ENCODE peak calls at places on chromosomes 12 and 14, in seven cellular contexts. Q, R, T, G, P, H and O are unnamed samples.

GRCh38 chr14:103546651-103547454 is 15.6 kb downstream of the BAG5 start:
- DNase-seq in R (no peak), T (peak), G (peak), P (peak), Q (peak), H (peak), O (no peak)

GRCh38 chr12:58309806-58310205 is 368.4 kb downstream of the ATP23 start:
- DNase-seq in G (no peak), T (no peak), P (no peak), H (no peak), Q (no peak), R (no peak), O (no peak)

GRCh38 chr12:123384318-123384993 is 524 bp downstream of the KMT5A start:
- DNase-seq in T (no peak), H (peak), Q (no peak), R (no peak), G (peak), P (no peak), O (no peak)

GRCh38 chr12:64567570-64567969 is 42.7 kb upstream of the RASSF3 start:
- DNase-seq in T (no peak), P (no peak), R (no peak), H (no peak), G (no peak), Q (no peak), O (no peak)

GRCh38 chr12:76029982-76030377 is 1.6 kb downstream of the PHLDA1 start:
- DNase-seq in Q (no peak), P (no peak), R (no peak), T (peak), G (no peak), H (no peak), O (peak)

GRCh38 chr12:116135209-116135930 is 142.1 kb downstream of the MED13L start:
- DNase-seq in R (no peak), P (no peak), H (no peak), T (peak), Q (no peak), G (no peak), O (no peak)

GRCh38 chr12:96448287-96448686 is 41.1 kb upstream of the CFAP54 start:
- DNase-seq in T (peak), P (no peak), R (no peak), G (no peak), H (no peak), Q (no peak), O (no peak)

GRCh38 chr12:11623382-11623781 is 26.1 kb upstream of the ETV6 start:
- DNase-seq in T (no peak), R (no peak), G (no peak), P (no peak), Q (no peak), H (no peak), O (no peak)

GRCh38 chr12:55250944-55251343 is 6.5 kb downstream of the OR6C74 start:
- DNase-seq in G (no peak), T (no peak), R (no peak), Q (no peak), P (no peak), H (no peak), O (no peak)

GRCh38 chr12:92560713-92561542 is 141.9 kb upstream of the PLEKHG7 start:
- DNase-seq in R (no peak), Q (no peak), T (no peak), G (no peak), P (no peak), H (no peak), O (no peak)

GRCh38 chr12:76180401-76181277 is 96.2 kb upstream of the NAP1L1 start:
- DNase-seq in Q (no peak), R (no peak), T (no peak), P (no peak), H (no peak), G (no peak), O (no peak)

GRCh38 chr14:50082784-50083466 is 33.4 kb downstream of the VCPKMT start:
- DNase-seq in H (peak), G (no peak), P (no peak), T (peak), Q (peak), R (no peak), O (no peak)
- H3K4me3 ChIP-seq in H (peak), G (no peak), P (no peak), T (no peak), Q (no peak), R (no peak), O (no peak)

GRCh38 chr12:127595506-127595905 is 671.5 kb upstream of the TMEM132C start:
- DNase-seq in Q (no peak), P (no peak), T (no peak), H (no peak), R (no peak), G (no peak), O (no peak)
- H3K4me3 ChIP-seq in Q (no peak), P (no peak), T (no peak), H (no peak), R (no peak), G (no peak), O (no peak)

GRCh38 chr12:14957769-14958168 is 3.6 kb downstream of the ARHGDIB start:
- DNase-seq in G (no peak), H (no peak), Q (no peak), T (no peak), R (no peak), P (no peak), O (no peak)
- H3K4me3 ChIP-seq in G (no peak), H (peak), Q (no peak), T (no peak), R (peak), P (no peak), O (no peak)

DNA sequence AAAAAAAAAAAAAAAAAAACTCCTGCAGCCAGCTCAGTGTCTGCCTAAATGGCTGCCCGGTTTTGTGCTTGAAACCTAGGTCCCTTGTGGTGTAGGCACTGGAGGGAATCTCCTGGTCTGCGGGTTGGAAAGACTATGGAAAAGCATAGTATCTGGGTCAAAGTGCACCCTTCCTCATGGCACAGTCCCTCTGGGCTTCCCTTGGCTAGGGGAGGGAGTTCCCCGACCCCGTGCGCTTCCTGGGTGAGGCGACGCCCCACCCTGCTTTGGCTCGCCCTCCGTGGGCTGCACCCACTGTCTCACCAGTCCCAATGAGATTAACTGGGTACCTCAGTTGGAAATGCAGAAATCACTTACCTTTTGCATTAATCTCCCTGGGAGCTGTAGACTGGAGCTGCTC is 14.3 kb downstream of the PTCSC3 start:
- DNase-seq in Q (no peak), R (no peak), G (no peak), P (no peak), H (no peak), T (no peak), O (no peak)
- H3K4me3 ChIP-seq in Q (no peak), R (no peak), G (peak), P (no peak), H (no peak), T (no peak), O (no peak)

GRCh38 chr12:70645494-70646317 is 8.5 kb upstream of the PTPRB start:
- DNase-seq in R (no peak), P (peak), G (peak), T (peak), H (no peak), Q (peak), O (peak)
- H3K4me3 ChIP-seq in R (no peak), P (no peak), G (no peak), T (no peak), H (no peak), Q (peak), O (no peak)